ENCODE peak calls at places on chromosome 9, in seven cellular contexts. S, L, A, F, Y, H and V are unnamed samples.

GRCh38 chr9:89854715-89855475 is 250.1 kb downstream of the GADD45G start:
- DNase-seq in S (no peak), L (no peak), A (peak; percentile 34), F (no peak), Y (no peak), H (no peak), V (no peak)

GRCh38 chr9:136856078-136856474 is 3.9 kb downstream of the MAMDC4 start:
- DNase-seq in S (no peak), L (no peak), A (peak; percentile 59), F (no peak), Y (no peak), H (no peak), V (no peak)

GRCh38 chr9:98085955-98086354 is 29.4 kb downstream of the NANS start:
- DNase-seq in S (no peak), L (no peak), A (no peak), F (no peak), Y (no peak), H (no peak), V (no peak)

GRCh38 chr9:35731415-35732184 is 395 bp downstream of the TLN1 start:
- DNase-seq in S (no peak), L (no peak), A (no peak), F (peak; percentile 32), Y (no peak), H (no peak), V (no peak)

GRCh38 chr9:12818431-12819000 is 43.7 kb downstream of the LURAP1L start:
- DNase-seq in S (no peak), L (no peak), A (no peak), F (peak; percentile 68), Y (peak; percentile 55), H (no peak), V (no peak)

GRCh38 chr9:72445291-72446000 is 76.0 kb upstream of the TMC1 start:
- DNase-seq in S (no peak), L (no peak), A (no peak), F (no peak), Y (no peak), H (no peak), V (no peak)

GRCh38 chr9:27351438-27351837 is 54.5 kb upstream of the EQTN start:
- DNase-seq in S (no peak), L (no peak), A (no peak), F (peak; percentile 55), Y (no peak), H (peak; percentile 74), V (no peak)

GRCh38 chr9:128632486-128632885 is 24.2 kb downstream of the DYNC2I2 start:
- DNase-seq in S (no peak), L (no peak), A (no peak), F (no peak), Y (no peak), H (no peak), V (no peak)

GRCh38 chr9:87267701-87268100 is 230.0 kb upstream of the DAPK1 start:
- DNase-seq in S (no peak), L (no peak), A (no peak), F (peak; percentile 56), Y (no peak), H (no peak), V (no peak)

GRCh38 chr9:134171316-134172197 is 7.2 kb upstream of the RNU6ATAC start:
- DNase-seq in S (no peak), L (no peak), A (no peak), F (peak; percentile 87), Y (peak; percentile 48), H (no peak), V (no peak)

GRCh38 chr9:3906437-3907213 is 380.8 kb upstream of the RFX3 start:
- DNase-seq in S (peak; percentile 97), L (peak; percentile 81), A (no peak), F (peak; percentile 98), Y (peak; percentile 69), H (no peak), V (no peak)

GRCh38 chr9:91162784-91163440 is 198.8 kb downstream of the AUH start:
- DNase-seq in S (no peak), L (no peak), A (peak; percentile 61), F (peak; percentile 65), Y (peak; percentile 48), H (no peak), V (no peak)

GRCh38 chr9:4741365-4742031 is 496 bp upstream of the AK3 start:
- DNase-seq in S (no peak), L (no peak), A (peak; percentile 76), F (peak; percentile 35), Y (peak; percentile 51), H (peak; percentile 72), V (no peak)

GRCh38 chr9:80787636-80788035 is 901.7 kb downstream of the TLE1 start:
- DNase-seq in S (no peak), L (no peak), A (no peak), F (no peak), Y (no peak), H (no peak), V (no peak)

GRCh38 chr9:75993434-75993833 is 103.0 kb downstream of the PCSK5 start:
- DNase-seq in S (peak; percentile 32), L (peak; percentile 63), A (no peak), F (peak; percentile 52), Y (peak; percentile 32), H (no peak), V (peak; percentile 45)

GRCh38 chr9:80690340-80690939 is 998.9 kb downstream of the TLE1 start:
- DNase-seq in S (no peak), L (no peak), A (no peak), F (no peak), Y (no peak), H (no peak), V (no peak)

GRCh38 chr9:126857261-126857960 is 3.0 kb upstream of the ZBTB34 start:
- DNase-seq in S (no peak), L (no peak), A (no peak), F (no peak), Y (no peak), H (no peak), V (no peak)

GRCh38 chr9:133701981-133702797 is 36.0 kb downstream of the SARDH start:
- DNase-seq in S (no peak), L (no peak), A (peak; percentile 70), F (peak; percentile 67), Y (peak; percentile 59), H (peak; percentile 66), V (no peak)

GRCh38 chr9:34428325-34428958 is 29.9 kb downstream of the FAM219A start:
- DNase-seq in S (no peak), L (no peak), A (no peak), F (no peak), Y (no peak), H (no peak), V (peak; percentile 85)

GRCh38 chr9:35071814-35072460 is 488 bp downstream of the VCP start:
- DNase-seq in S (no peak), L (no peak), A (peak; percentile 88), F (peak; percentile 82), Y (peak; percentile 93), H (peak; percentile 96), V (peak; percentile 39)

GRCh38 chr9:128163027-128163515 is 3.0 kb downstream of the BBLN start:
- DNase-seq in S (no peak), L (no peak), A (no peak), F (no peak), Y (no peak), H (no peak), V (no peak)

GRCh38 chr9:114004221-114004716 is 73.8 kb downstream of the AMBP start:
- DNase-seq in S (no peak), L (no peak), A (peak; percentile 76), F (no peak), Y (no peak), H (no peak), V (no peak)

GRCh38 chr9:122819326-122819725 is 9.1 kb downstream of the PDCL start:
- DNase-seq in S (no peak), L (no peak), A (peak; percentile 14), F (peak; percentile 28), Y (no peak), H (no peak), V (peak; percentile 64)

GRCh38 chr9:94713446-94714185 is 12.9 kb upstream of the AOPEP start:
- DNase-seq in S (no peak), L (no peak), A (no peak), F (no peak), Y (no peak), H (no peak), V (no peak)

GRCh38 chr9:120830151-120830550 is 12.6 kb downstream of the PSMD5 start:
- DNase-seq in S (no peak), L (no peak), A (no peak), F (no peak), Y (no peak), H (no peak), V (no peak)

GRCh38 chr9:126051446-126052130 is 275.0 kb upstream of the MVB12B start:
- DNase-seq in S (no peak), L (no peak), A (no peak), F (no peak), Y (no peak), H (no peak), V (no peak)

GRCh38 chr9:99134893-99135341 is 30.0 kb downstream of the TGFBR1 start:
- DNase-seq in S (peak; percentile 20), L (no peak), A (no peak), F (peak; percentile 65), Y (no peak), H (no peak), V (no peak)

GRCh38 chr9:109476781-109477268 is 21.3 kb downstream of the PTPN3 start:
- DNase-seq in S (no peak), L (no peak), A (no peak), F (no peak), Y (peak; percentile 79), H (no peak), V (no peak)

GRCh38 chr9:124078641-124079040 is 67.1 kb downstream of the LHX2 start:
- DNase-seq in S (peak; percentile 28), L (peak; percentile 44), A (no peak), F (peak; percentile 8), Y (no peak), H (no peak), V (no peak)

GRCh38 chr9:68780735-68781134 is 75.7 kb downstream of the PIP5K1B start:
- DNase-seq in S (no peak), L (no peak), A (no peak), F (peak; percentile 21), Y (peak; percentile 35), H (no peak), V (no peak)

GRCh38 chr9:129336130-129336528 is 158.1 kb upstream of the IER5L start:
- DNase-seq in S (no peak), L (no peak), A (no peak), F (peak; percentile 85), Y (no peak), H (no peak), V (no peak)

GRCh38 chr9:11312976-11313375 is 700.2 kb upstream of the PTPRD start:
- DNase-seq in S (peak; percentile 18), L (no peak), A (no peak), F (peak; percentile 46), Y (peak; percentile 66), H (peak; percentile 53), V (peak; percentile 26)

GRCh38 chr9:98495530-98495929 is 213.2 kb downstream of the GABBR2 start:
- DNase-seq in S (no peak), L (no peak), A (no peak), F (no peak), Y (no peak), H (no peak), V (no peak)

GRCh38 chr9:109182940-109183798 is 16.1 kb upstream of the FRRS1L start:
- DNase-seq in S (no peak), L (no peak), A (no peak), F (peak; percentile 29), Y (peak; percentile 48), H (no peak), V (no peak)